ENCODE peak calls at places on chromosome 9, in four cellular contexts. W, I, A and Q are unnamed samples.
A peak's percentile ranks its signal among the peaks of the same experiment; 100 is the strongest.

GRCh38 chr9:130352081-130352480 is 86.5 kb downstream of the HMCN2 start:
- DNase-seq in W (no peak), I (no peak), A (no peak), Q (no peak)

GRCh38 chr9:70901013-70901412 is 220.4 kb downstream of the TRPM3 start:
- DNase-seq in W (no peak), I (no peak), A (no peak), Q (no peak)

GRCh38 chr9:13139641-13140171 is 139.8 kb downstream of the MPDZ start:
- DNase-seq in W (peak; percentile 92), I (no peak), A (no peak), Q (no peak)

GRCh38 chr9:117825609-117826347 is 121.6 kb downstream of the TLR4 start:
- DNase-seq in W (no peak), I (no peak), A (no peak), Q (no peak)

GRCh38 chr9:77495834-77496671 is 152.1 kb downstream of the GNA14 start:
- DNase-seq in W (peak; percentile 87), I (no peak), A (no peak), Q (no peak)

GRCh38 chr9:129494113-129494789 is 126.7 kb downstream of the C9orf50 start:
- DNase-seq in W (no peak), I (no peak), A (no peak), Q (no peak)

GRCh38 chr9:4196376-4196775 is 103.5 kb downstream of the GLIS3 start:
- DNase-seq in W (no peak), I (no peak), A (no peak), Q (no peak)

GRCh38 chr9:130462685-130463084 is 17.9 kb downstream of the ASS1 start:
- DNase-seq in W (no peak), I (peak; percentile 69), A (no peak), Q (no peak)

GRCh38 chr9:133708770-133709611 is 29.2 kb downstream of the SARDH start:
- DNase-seq in W (no peak), I (peak; percentile 98), A (no peak), Q (no peak)

GRCh38 chr9:87497604-87498045 is at the start of gene DAPK1:
- DNase-seq in W (peak; percentile 53), I (no peak), A (no peak), Q (peak; percentile 55)

GRCh38 chr9:88722753-88723152 is 187.8 kb downstream of the NXNL2 start:
- DNase-seq in W (peak; percentile 50), I (no peak), A (no peak), Q (no peak)

GRCh38 chr9:77588319-77588937 is 59.7 kb downstream of the GNA14 start:
- DNase-seq in W (peak; percentile 94), I (no peak), A (no peak), Q (no peak)

GRCh38 chr9:272251-273213 is 57.9 kb downstream of the DOCK8 start:
- DNase-seq in W (no peak), I (no peak), A (no peak), Q (no peak)

GRCh38 chr9:126595982-126596381 is 17.7 kb upstream of the LMX1B start:
- DNase-seq in W (no peak), I (no peak), A (no peak), Q (no peak)

GRCh38 chr9:96618209-96619108 is 1.2 kb downstream of the CDC14B start:
- DNase-seq in W (peak; percentile 48), I (no peak), A (peak; percentile 27), Q (peak; percentile 3)

GRCh38 chr9:136205707-136205992 is 722 bp upstream of the LHX3 start:
- DNase-seq in W (no peak), I (no peak), A (no peak), Q (no peak)

GRCh38 chr9:97372580-97372979 is 39.3 kb upstream of the TDRD7 start:
- DNase-seq in W (no peak), I (no peak), A (no peak), Q (no peak)

GRCh38 chr9:121253162-121253561 is 14.8 kb upstream of the GSN start:
- DNase-seq in W (no peak), I (no peak), A (no peak), Q (no peak)

GRCh38 chr9:34252670-34253459 is 74.0 kb downstream of the UBAP1 start:
- DNase-seq in W (peak; percentile 65), I (no peak), A (no peak), Q (peak; percentile 29)

GRCh38 chr9:85484235-85484634 is 257.5 kb downstream of the AGTPBP1 start:
- DNase-seq in W (no peak), I (no peak), A (no peak), Q (no peak)

GRCh38 chr9:28941856-28942255 is 1368.6 kb upstream of the C9orf72 start:
- DNase-seq in W (no peak), I (no peak), A (no peak), Q (no peak)

GRCh38 chr9:21141427-21141882 is at the start of gene IFNW1:
- DNase-seq in W (no peak), I (no peak), A (no peak), Q (no peak)

GRCh38 chr9:76562511-76562911 is 103.5 kb downstream of the GCNT1 start:
- DNase-seq in W (peak; percentile 73), I (no peak), A (no peak), Q (no peak)

GRCh38 chr9:110561826-110562225 is 17.7 kb downstream of the SVEP1 start:
- DNase-seq in W (no peak), I (no peak), A (no peak), Q (no peak)

GRCh38 chr9:14307989-14308750 is 5.8 kb downstream of the NFIB start:
- DNase-seq in W (peak; percentile 54), I (no peak), A (no peak), Q (peak; percentile 51)

GRCh38 chr9:113621309-113621791 is 157.8 kb downstream of the RGS3 start:
- DNase-seq in W (peak; percentile 95), I (no peak), A (no peak), Q (no peak)

GRCh38 chr9:127118597-127119318 is 3.7 kb downstream of the ANGPTL2 start:
- DNase-seq in W (no peak), I (no peak), A (no peak), Q (no peak)

GRCh38 chr9:109381011-109381729 is 60.3 kb upstream of the EPB41L4B start:
- DNase-seq in W (no peak), I (no peak), A (no peak), Q (no peak)

GRCh38 chr9:84438391-84438790 is 97.8 kb upstream of the SLC28A3 start:
- DNase-seq in W (no peak), I (no peak), A (no peak), Q (no peak)

GRCh38 chr9:1429328-1429727 is 379.2 kb downstream of the DMRT2 start:
- DNase-seq in W (peak; percentile 1), I (no peak), A (no peak), Q (no peak)

GRCh38 chr9:130073373-130073772 is 19.7 kb downstream of the GPR107 start:
- DNase-seq in W (peak; percentile 89), I (no peak), A (no peak), Q (no peak)